ENCODE peak calls at places on chromosomes 12 and 14, in four cellular contexts. Q is cardiac muscle cell, W is neural progenitor cell, F is aorta. L is an unnamed sample.

GRCh38 chr14:25371053-25371452 is 321.1 kb upstream of the STXBP6 start:
- DNase-seq in Q (no peak), W (no peak), F (no peak), L (no peak)

GRCh38 chr12:118135788-118136558 is at the start of gene PEBP1:
- DNase-seq in Q (peak), W (peak), F (peak), L (peak)

GRCh38 chr12:94571556-94571955 is 78.8 kb downstream of the TMCC3 start:
- DNase-seq in Q (peak), W (no peak), F (no peak), L (peak)

GRCh38 chr14:68840454-68840853 is 47.6 kb upstream of the ZFP36L1 start:
- DNase-seq in Q (peak), W (no peak), F (no peak), L (no peak)

GRCh38 chr14:94550041-94550440 is 11.2 kb upstream of the SERPINA4 start:
- DNase-seq in Q (no peak), W (peak), F (no peak), L (no peak)

GRCh38 chr12:53267309-53268008 is 640 bp upstream of the ESPL1 start:
- DNase-seq in Q (no peak), W (no peak), F (no peak), L (no peak)

GRCh38 chr12:112839386-112839972 is 47.9 kb downstream of the RPH3A start:
- DNase-seq in Q (peak), W (no peak), F (no peak), L (no peak)

GRCh38 chr14:55294603-55295002 is 23.4 kb downstream of the FBXO34 start:
- DNase-seq in Q (no peak), W (no peak), F (no peak), L (no peak)

GRCh38 chr12:113242018-113242418 is 20.8 kb downstream of the TPCN1 start:
- DNase-seq in Q (no peak), W (no peak), F (peak), L (peak)

GRCh38 chr12:4280351-4281163 is 7.0 kb downstream of the CCND2 start:
- DNase-seq in Q (peak), W (peak), F (peak), L (no peak)
- H3K4me3 ChIP-seq in Q (no peak), W (no peak), F (no peak), L (no peak)

GRCh38 chr12:6542209-6543009 is 8.1 kb downstream of the GAPDH start:
- DNase-seq in Q (no peak), W (no peak), F (no peak), L (no peak)
- H3K27ac ChIP-seq in Q (peak), W (no peak), F (no peak), L (no peak)

GRCh38 chr14:22769369-22769768 is 2.9 kb downstream of the OXA1L start:
- DNase-seq in Q (no peak), W (no peak), F (no peak), L (no peak)

GRCh38 chr14:22767323-22767589 is 768 bp downstream of the OXA1L start:
- DNase-seq in Q (no peak), W (no peak), F (no peak), L (no peak)

GRCh38 chr14:22764382-22764781 is 2.1 kb upstream of the OXA1L start:
- DNase-seq in Q (no peak), W (no peak), F (no peak), L (no peak)

GRCh38 chr14:22768947-22769346 is 2.5 kb downstream of the OXA1L start:
- DNase-seq in Q (no peak), W (no peak), F (no peak), L (no peak)

DNA sequence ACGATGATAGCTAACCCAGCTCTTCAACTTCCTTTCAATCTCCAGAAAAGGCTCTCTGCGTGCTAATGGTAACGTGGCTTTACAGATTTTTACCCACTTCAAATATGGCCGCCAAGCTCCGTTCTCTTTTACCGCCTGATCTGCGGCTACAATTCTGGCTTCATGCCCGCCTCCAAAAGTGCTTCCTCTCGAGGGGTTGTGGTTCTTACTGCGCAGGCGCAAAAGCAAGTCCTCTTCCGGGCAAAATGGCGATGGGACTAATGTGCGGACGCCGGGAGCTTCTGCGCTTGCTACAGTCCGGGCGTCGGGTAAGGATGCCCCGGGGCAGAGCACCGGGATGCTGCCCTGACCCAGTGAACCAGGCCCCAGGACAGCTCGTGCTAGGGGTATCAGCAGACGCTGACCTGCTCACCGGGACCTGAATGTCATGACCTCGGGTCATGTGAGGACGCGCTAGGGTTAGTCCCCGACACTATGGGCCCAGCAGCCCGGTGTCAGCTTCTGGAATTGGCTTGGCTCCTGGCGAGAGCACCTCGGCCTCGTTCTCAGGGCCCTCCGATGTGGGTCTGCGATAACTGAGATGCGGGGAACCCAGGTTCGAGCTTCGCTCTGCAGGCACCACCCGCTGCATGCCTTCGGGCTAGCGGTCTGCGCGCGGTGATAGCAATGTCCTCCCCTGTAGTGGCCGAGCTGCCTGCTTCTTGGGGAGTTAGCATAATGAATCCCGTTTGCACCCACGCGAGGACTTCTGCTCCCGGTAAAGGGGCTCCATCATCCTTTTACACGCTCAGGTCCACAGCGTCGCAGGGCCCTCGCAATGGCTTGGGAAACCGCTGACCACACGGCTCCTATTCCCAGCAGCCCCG is at the start of gene OXA1L:
- DNase-seq in Q (peak), W (peak), F (peak), L (peak)
- H3K4me3 ChIP-seq in Q (peak), W (peak), F (peak), L (peak)

GRCh38 chr12:73181244-73181643 is 909.1 kb downstream of the TRHDE start:
- DNase-seq in Q (no peak), W (no peak), F (no peak), L (peak)

GRCh38 chr12:73185403-73185802 is 913.2 kb downstream of the TRHDE start:
- DNase-seq in Q (no peak), W (no peak), F (no peak), L (no peak)

GRCh38 chr12:73186272-73186671 is 914.1 kb downstream of the TRHDE start:
- DNase-seq in Q (no peak), W (no peak), F (no peak), L (no peak)

GRCh38 chr12:73180734-73181133 is 908.6 kb downstream of the TRHDE start:
- DNase-seq in Q (no peak), W (no peak), F (no peak), L (no peak)
- H3K27ac ChIP-seq in Q (no peak), W (no peak), F (no peak), L (no peak)

DNA sequence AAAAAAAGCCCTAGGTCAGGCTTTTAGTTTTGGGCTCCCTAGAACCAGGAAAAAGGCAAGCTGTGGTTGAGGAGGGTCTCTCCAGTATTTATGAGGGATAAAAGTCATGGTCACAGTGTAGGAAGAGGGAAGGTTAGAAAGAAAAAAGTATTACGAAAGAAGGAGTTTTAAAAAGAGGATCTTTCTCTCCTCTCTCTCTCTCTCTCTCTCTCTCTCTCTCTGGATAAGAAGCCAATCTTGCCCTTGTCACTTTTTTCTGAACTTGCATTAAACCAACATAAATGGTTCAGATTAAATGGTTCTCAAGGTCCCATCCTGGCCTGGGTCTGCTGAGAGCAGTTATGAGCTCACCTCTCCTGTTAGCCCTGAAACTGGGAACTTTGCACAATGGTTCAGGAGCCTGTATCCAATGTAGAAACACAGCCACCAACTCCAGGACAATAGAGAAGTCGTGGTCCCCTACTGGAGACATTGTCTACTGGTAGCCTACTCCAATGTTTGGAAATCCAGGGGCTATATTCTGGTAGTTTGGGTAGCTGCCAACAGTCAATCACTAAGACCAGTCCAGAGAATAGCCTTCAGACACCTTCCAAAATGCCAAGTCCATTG is 131.9 kb downstream of the DAD1 start:
- DNase-seq in Q (no peak), W (no peak), F (no peak), L (no peak)
- H3K4me3 ChIP-seq in Q (no peak), W (no peak), F (no peak), L (no peak)

GRCh38 chr14:102348376-102348775 is 14.3 kb downstream of the CINP start:
- DNase-seq in Q (no peak), W (no peak), F (no peak), L (no peak)

GRCh38 chr14:102353126-102353619 is 9.5 kb downstream of the CINP start:
- DNase-seq in Q (no peak), W (no peak), F (no peak), L (no peak)

GRCh38 chr14:102356280-102356679 is 6.4 kb downstream of the CINP start:
- DNase-seq in Q (no peak), W (no peak), F (no peak), L (no peak)

GRCh38 chr14:102351023-102351422 is 11.7 kb downstream of the CINP start:
- DNase-seq in Q (no peak), W (no peak), F (no peak), L (no peak)

DNA sequence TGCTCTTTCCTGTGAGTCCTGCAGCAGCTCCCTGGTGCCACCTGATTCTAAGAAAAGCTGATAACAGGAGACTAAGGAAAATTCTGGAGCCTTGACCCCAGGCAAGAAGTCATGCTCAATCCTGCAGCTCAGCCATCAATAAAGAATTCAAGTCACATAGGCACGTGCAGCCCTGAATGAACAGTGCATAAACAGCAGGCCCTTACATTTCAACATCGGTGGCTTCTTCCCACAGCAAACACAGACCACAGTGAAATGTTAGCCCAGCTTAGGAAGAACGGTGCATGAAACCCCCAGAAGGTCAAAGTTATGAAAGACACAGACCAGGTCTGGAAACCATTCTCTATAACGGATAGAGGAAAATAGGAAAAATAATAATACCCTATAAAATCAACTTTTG is 10.5 kb downstream of the CINP start:
- DNase-seq in Q (no peak), W (no peak), F (no peak), L (no peak)
- H3K27ac ChIP-seq in Q (no peak), W (no peak), F (no peak), L (no peak)